ENCODE peak calls at places on chromosomes 5 and 9, in eight cellular contexts. V is breast epithelium; C is CD8-positive, alpha-beta memory T cell; J is neural progenitor cell; D is iPS DF 6.9; F is tibial nerve; Y is heart right ventricle; A is PC-9. W is an unnamed sample. For H3K4me1, the result is how much of the 10 kb centered on the place peaks cover.

GRCh38 chr5:131381011-131381410 is 117.2 kb downstream of the CDC42SE2 start:
- DNase-seq in V (no peak), C (no peak), J (no peak), D (no peak), F (no peak), Y (no peak), A (no peak), W (no peak)

GRCh38 chr9:97873877-97874276 is 20.9 kb downstream of the FOXE1 start:
- DNase-seq in V (no peak), C (no peak), J (no peak), D (no peak), F (no peak), Y (no peak), A (peak), W (no peak)

GRCh38 chr5:57751710-57752109 is 269.1 kb upstream of the ACTBL2 start:
- DNase-seq in V (no peak), C (no peak), J (no peak), D (no peak), F (no peak), Y (no peak), A (no peak), W (no peak)

GRCh38 chr5:170986598-170986997 is 124.8 kb downstream of the RANBP17 start:
- DNase-seq in V (no peak), C (no peak), J (no peak), D (no peak), F (no peak), Y (no peak), A (no peak), W (peak)

GRCh38 chr5:145350501-145350900 is 484.6 kb downstream of the PRELID2 start:
- DNase-seq in V (no peak), C (no peak), J (no peak), D (no peak), F (no peak), Y (no peak), A (no peak), W (no peak)

GRCh38 chr5:59209758-59210359 is 627.0 kb downstream of the RAB3C start:
- DNase-seq in V (no peak), C (no peak), J (no peak), D (no peak), F (no peak), Y (no peak), A (no peak), W (no peak)

GRCh38 chr5:113574417-113574816 is 60.9 kb downstream of the YTHDC2 start:
- DNase-seq in V (no peak), C (no peak), J (no peak), D (no peak), F (no peak), Y (no peak), A (no peak), W (peak)

GRCh38 chr5:102627311-102627710 is 127.8 kb upstream of the PAM start:
- DNase-seq in V (no peak), C (no peak), J (no peak), D (no peak), F (no peak), Y (no peak), A (peak), W (no peak)

GRCh38 chr5:90437663-90438062 is 28.1 kb upstream of the CETN3 start:
- DNase-seq in V (no peak), C (no peak), J (no peak), D (no peak), F (no peak), Y (no peak), A (peak), W (no peak)

GRCh38 chr9:77981332-77981731 is 50.3 kb downstream of the GNAQ start:
- DNase-seq in V (no peak), C (no peak), J (peak), D (no peak), F (no peak), Y (no peak), A (peak), W (no peak)

GRCh38 chr5:98296426-98296825 is 477.0 kb upstream of the RGMB start:
- DNase-seq in V (no peak), C (no peak), J (no peak), D (no peak), F (no peak), Y (no peak), A (no peak), W (no peak)

GRCh38 chr9:81393985-81394811 is 295.1 kb downstream of the TLE1 start:
- DNase-seq in V (no peak), C (no peak), J (no peak), D (no peak), F (no peak), Y (no peak), A (no peak), W (peak)

GRCh38 chr5:3412146-3412545 is 183.5 kb upstream of the IRX1 start:
- DNase-seq in V (no peak), C (no peak), J (no peak), D (no peak), F (no peak), Y (no peak), A (no peak), W (no peak)

GRCh38 chr5:35476789-35477188 is 140.9 kb upstream of the SPEF2 start:
- DNase-seq in V (no peak), C (no peak), J (no peak), D (no peak), F (no peak), Y (no peak), A (no peak), W (no peak)

GRCh38 chr9:106324596-106325280 is 538.2 kb upstream of the ZNF462 start:
- DNase-seq in V (no peak), C (no peak), J (peak), D (no peak), F (no peak), Y (no peak), A (no peak), W (no peak)

GRCh38 chr5:151680944-151681427 is 5.7 kb downstream of the SPARC start:
- DNase-seq in V (no peak), C (no peak), J (no peak), D (no peak), F (no peak), Y (peak), A (no peak), W (no peak)

GRCh38 chr9:34589656-34590375 is at the start of gene CNTFR:
- DNase-seq in V (no peak), C (no peak), J (peak), D (no peak), F (no peak), Y (peak), A (no peak), W (no peak)

GRCh38 chr5:133742370-133743036 is 130.2 kb upstream of the FSTL4 start:
- DNase-seq in V (no peak), C (no peak), J (no peak), D (no peak), F (no peak), Y (no peak), A (no peak), W (no peak)

GRCh38 chr5:112411903-112412302 is 7.2 kb downstream of the EPB41L4A start:
- DNase-seq in V (no peak), C (no peak), J (no peak), D (no peak), F (no peak), Y (no peak), A (no peak), W (no peak)

GRCh38 chr5:170330568-170331054 is 33.0 kb upstream of the LCP2 start:
- DNase-seq in V (no peak), C (no peak), J (no peak), D (no peak), F (no peak), Y (no peak), A (no peak), W (no peak)

GRCh38 chr9:5443845-5444244 is 6.1 kb upstream of the PLGRKT start:
- DNase-seq in V (no peak), C (no peak), J (no peak), D (no peak), F (no peak), Y (no peak), A (no peak), W (no peak)

GRCh38 chr9:95097279-95097678 is 220.2 kb downstream of the FANCC start:
- DNase-seq in V (no peak), C (no peak), J (no peak), D (no peak), F (no peak), Y (no peak), A (no peak), W (no peak)

GRCh38 chr9:130396581-130396980 is 48.2 kb upstream of the ASS1 start:
- DNase-seq in V (no peak), C (no peak), J (no peak), D (no peak), F (no peak), Y (no peak), A (no peak), W (no peak)

GRCh38 chr9:83979812-83980394 is at the start of gene HNRNPK:
- DNase-seq in V (peak), C (peak), J (peak), D (peak), F (peak), Y (peak), A (peak), W (peak)

GRCh38 chr9:138111607-138112006 is 234.0 kb downstream of the CACNA1B start:
- DNase-seq in V (no peak), C (no peak), J (no peak), D (no peak), F (no peak), Y (no peak), A (no peak), W (no peak)

GRCh38 chr9:36893148-36893547 is 140.9 kb downstream of the PAX5 start:
- DNase-seq in V (no peak), C (no peak), J (no peak), D (no peak), F (no peak), Y (no peak), A (no peak), W (no peak)

GRCh38 chr9:73683862-73684591 is 532.4 kb downstream of the ANXA1 start:
- DNase-seq in V (no peak), C (no peak), J (peak), D (peak), F (no peak), Y (no peak), A (peak), W (no peak)

DNA sequence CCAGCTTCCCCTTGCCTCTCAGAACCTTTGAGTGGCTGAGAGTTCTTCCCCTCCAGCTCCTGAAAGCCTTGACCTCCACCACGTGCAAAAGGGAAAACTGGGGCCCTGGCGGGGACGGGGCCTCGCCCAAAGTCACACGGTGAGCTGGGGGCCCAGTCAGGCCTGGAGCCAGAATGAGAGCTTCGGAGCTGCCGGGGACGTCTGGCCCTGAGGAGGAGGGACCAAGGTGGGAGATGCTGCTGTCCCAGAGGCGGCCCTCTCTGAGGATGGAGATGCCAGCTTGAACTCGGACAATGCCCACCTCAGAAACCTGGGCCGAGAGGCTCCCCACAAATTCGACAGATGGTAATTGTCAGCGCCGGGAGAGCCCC is 652 bp downstream of the AK8 start:
- DNase-seq in V (no peak), C (no peak), J (no peak), D (no peak), F (no peak), Y (no peak), A (no peak), W (no peak)
- H3K27ac ChIP-seq in V (peak), C (peak), J (no peak), D (no peak), F (peak), Y (no peak), A (no peak), W (no peak)

GRCh38 chr5:158849219-158849791 is 250.4 kb downstream of the EBF1 start:
- DNase-seq in V (no peak), C (no peak), J (no peak), D (no peak), F (no peak), Y (no peak), A (no peak), W (no peak)
- H3K4me1 ChIP-seq in V (under half), C (under half), J (under half), D (under half), F (under half), Y (under half), A (under half), W (under half)

GRCh38 chr5:140632366-140633080 is 452 bp downstream of the CD14 start:
- DNase-seq in V (peak), C (peak), J (no peak), D (no peak), F (peak), Y (peak), A (no peak), W (no peak)
- H3K27ac ChIP-seq in V (peak), C (no peak), J (no peak), D (no peak), F (peak), Y (no peak), A (no peak), W (no peak)

DNA sequence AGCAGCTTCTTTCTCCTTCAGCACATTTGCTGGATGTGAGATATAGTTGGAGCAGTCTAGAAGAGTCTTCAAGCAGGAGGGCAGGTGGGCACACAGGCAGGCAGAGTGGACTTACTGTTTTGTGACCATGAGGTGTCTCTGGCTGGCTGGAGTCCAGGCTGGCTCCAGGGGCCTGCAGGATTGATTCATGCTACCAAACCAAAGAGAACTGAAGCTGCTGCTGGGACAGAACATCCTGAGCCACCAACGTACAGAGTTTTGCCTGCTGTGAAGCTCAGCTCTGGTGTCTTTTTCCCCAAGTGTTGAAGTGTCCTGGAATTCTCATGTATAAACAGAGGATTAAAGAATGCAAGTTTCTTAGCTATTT is 45.7 kb downstream of the CYSTM1 start:
- DNase-seq in V (no peak), C (no peak), J (no peak), D (no peak), F (no peak), Y (no peak), A (no peak), W (no peak)
- H3K4me1 ChIP-seq in V (under half), C (under half), J (under half), D (under half), F (under half), Y (under half), A (under half), W (under half)

GRCh38 chr5:53250151-53250550 is 140.6 kb upstream of the MOCS2 start:
- DNase-seq in V (no peak), C (no peak), J (no peak), D (no peak), F (no peak), Y (no peak), A (no peak), W (no peak)
- H3K27ac ChIP-seq in V (no peak), C (no peak), J (no peak), D (no peak), F (no peak), Y (no peak), A (peak), W (peak)

GRCh38 chr9:121745396-121745695 is 93.9 kb downstream of the DAB2IP start:
- DNase-seq in V (no peak), C (no peak), J (no peak), D (no peak), F (no peak), Y (no peak), A (no peak), W (no peak)
- H3K4me1 ChIP-seq in V (under half), C (under half), J (under half), D (under half), F (half or more), Y (half or more), A (under half), W (under half)

GRCh38 chr5:52190737-52191136 is 597.0 kb upstream of the ITGA1 start:
- DNase-seq in V (no peak), C (no peak), J (no peak), D (no peak), F (no peak), Y (no peak), A (no peak), W (no peak)
- H3K27ac ChIP-seq in V (no peak), C (no peak), J (no peak), D (no peak), F (no peak), Y (no peak), A (no peak), W (no peak)

W was measured in SJSA1.